ENCODE peak calls at places on chromosomes 7 and 10, in six cellular contexts. One of them, this sample, is unnamed.

GRCh38 chr10:78972160-78972946 is 96.4 kb upstream of the ZMIZ1 start:
- DNase-seq in brain microvascular endothelial cell: peak; percentile 78
- DNase-seq in naive thymus-derived CD8-positive, alpha-beta T cell: no peak
- DNase-seq in GM03348: peak; percentile 85
- DNase-seq in stimulated activated CD4-positive, alpha-beta T cell treated with anti-CD3 and anti-CD28 coated beads, Interleukin-1b, Interleukin-23, amount 100 ng/mL, for 1 hour: no peak
- DNase-seq in right lobe of liver: peak; percentile 91
- DNase-seq in this sample: no peak

GRCh38 chr10:132701099-132701845 is 84.7 kb downstream of the NKX6-2 start:
- DNase-seq in right lobe of liver: peak; percentile 46
- DNase-seq in brain microvascular endothelial cell: no peak
- DNase-seq in stimulated activated CD4-positive, alpha-beta T cell treated with anti-CD3 and anti-CD28 coated beads, Interleukin-1b, Interleukin-23, amount 100 ng/mL, for 1 hour: no peak
- DNase-seq in naive thymus-derived CD8-positive, alpha-beta T cell: no peak
- DNase-seq in GM03348: no peak
- DNase-seq in this sample: no peak

GRCh38 chr10:28853195-28853594 is 175.9 kb downstream of the BAMBI start:
- DNase-seq in naive thymus-derived CD8-positive, alpha-beta T cell: no peak
- DNase-seq in brain microvascular endothelial cell: no peak
- DNase-seq in right lobe of liver: no peak
- DNase-seq in stimulated activated CD4-positive, alpha-beta T cell treated with anti-CD3 and anti-CD28 coated beads, Interleukin-1b, Interleukin-23, amount 100 ng/mL, for 1 hour: no peak
- DNase-seq in GM03348: no peak
- DNase-seq in this sample: no peak

GRCh38 chr10:106722524-106722923 is 442.0 kb downstream of the SORCS1 start:
- DNase-seq in stimulated activated CD4-positive, alpha-beta T cell treated with anti-CD3 and anti-CD28 coated beads, Interleukin-1b, Interleukin-23, amount 100 ng/mL, for 1 hour: no peak
- DNase-seq in GM03348: no peak
- DNase-seq in naive thymus-derived CD8-positive, alpha-beta T cell: no peak
- DNase-seq in brain microvascular endothelial cell: no peak
- DNase-seq in right lobe of liver: no peak
- DNase-seq in this sample: no peak

GRCh38 chr10:97714401-97715258 is 1.1 kb downstream of the MARVELD1 start:
- DNase-seq in brain microvascular endothelial cell: peak; percentile 67
- DNase-seq in right lobe of liver: peak; percentile 67
- DNase-seq in GM03348: peak; percentile 86
- DNase-seq in naive thymus-derived CD8-positive, alpha-beta T cell: peak; percentile 28
- DNase-seq in stimulated activated CD4-positive, alpha-beta T cell treated with anti-CD3 and anti-CD28 coated beads, Interleukin-1b, Interleukin-23, amount 100 ng/mL, for 1 hour: no peak
- DNase-seq in this sample: no peak

GRCh38 chr7:90552521-90552920 is 43.6 kb upstream of the CDK14 start:
- DNase-seq in brain microvascular endothelial cell: no peak
- DNase-seq in right lobe of liver: no peak
- DNase-seq in stimulated activated CD4-positive, alpha-beta T cell treated with anti-CD3 and anti-CD28 coated beads, Interleukin-1b, Interleukin-23, amount 100 ng/mL, for 1 hour: no peak
- DNase-seq in naive thymus-derived CD8-positive, alpha-beta T cell: no peak
- DNase-seq in GM03348: peak; percentile 23
- DNase-seq in this sample: no peak

GRCh38 chr10:127797339-127797738 is 60.4 kb downstream of the FOXI2 start:
- DNase-seq in right lobe of liver: no peak
- DNase-seq in brain microvascular endothelial cell: no peak
- DNase-seq in stimulated activated CD4-positive, alpha-beta T cell treated with anti-CD3 and anti-CD28 coated beads, Interleukin-1b, Interleukin-23, amount 100 ng/mL, for 1 hour: no peak
- DNase-seq in GM03348: peak; percentile 40
- DNase-seq in naive thymus-derived CD8-positive, alpha-beta T cell: no peak
- DNase-seq in this sample: no peak

GRCh38 chr10:75654171-75654772 is 222.8 kb downstream of the LRMDA start:
- DNase-seq in GM03348: no peak
- DNase-seq in right lobe of liver: no peak
- DNase-seq in stimulated activated CD4-positive, alpha-beta T cell treated with anti-CD3 and anti-CD28 coated beads, Interleukin-1b, Interleukin-23, amount 100 ng/mL, for 1 hour: no peak
- DNase-seq in naive thymus-derived CD8-positive, alpha-beta T cell: no peak
- DNase-seq in brain microvascular endothelial cell: no peak
- DNase-seq in this sample: no peak

GRCh38 chr7:80145780-80146422 is 11.3 kb downstream of the GNAI1 start:
- DNase-seq in GM03348: no peak
- DNase-seq in right lobe of liver: no peak
- DNase-seq in stimulated activated CD4-positive, alpha-beta T cell treated with anti-CD3 and anti-CD28 coated beads, Interleukin-1b, Interleukin-23, amount 100 ng/mL, for 1 hour: no peak
- DNase-seq in brain microvascular endothelial cell: peak; percentile 97
- DNase-seq in naive thymus-derived CD8-positive, alpha-beta T cell: no peak
- DNase-seq in this sample: no peak

GRCh38 chr10:83248232-83248631 is 891.1 kb upstream of the GHITM start:
- DNase-seq in naive thymus-derived CD8-positive, alpha-beta T cell: no peak
- DNase-seq in stimulated activated CD4-positive, alpha-beta T cell treated with anti-CD3 and anti-CD28 coated beads, Interleukin-1b, Interleukin-23, amount 100 ng/mL, for 1 hour: no peak
- DNase-seq in right lobe of liver: no peak
- DNase-seq in GM03348: no peak
- DNase-seq in brain microvascular endothelial cell: no peak
- DNase-seq in this sample: no peak

GRCh38 chr7:154503962-154504550 is 451.9 kb downstream of the DPP6 start:
- DNase-seq in naive thymus-derived CD8-positive, alpha-beta T cell: no peak
- DNase-seq in stimulated activated CD4-positive, alpha-beta T cell treated with anti-CD3 and anti-CD28 coated beads, Interleukin-1b, Interleukin-23, amount 100 ng/mL, for 1 hour: no peak
- DNase-seq in GM03348: peak; percentile 33
- DNase-seq in brain microvascular endothelial cell: peak; percentile 2
- DNase-seq in right lobe of liver: no peak
- DNase-seq in this sample: no peak

GRCh38 chr7:103573479-103574058 is 127.6 kb upstream of the SLC26A5 start:
- DNase-seq in right lobe of liver: no peak
- DNase-seq in brain microvascular endothelial cell: no peak
- DNase-seq in stimulated activated CD4-positive, alpha-beta T cell treated with anti-CD3 and anti-CD28 coated beads, Interleukin-1b, Interleukin-23, amount 100 ng/mL, for 1 hour: no peak
- DNase-seq in naive thymus-derived CD8-positive, alpha-beta T cell: no peak
- DNase-seq in GM03348: peak; percentile 51
- DNase-seq in this sample: peak; percentile 8

GRCh38 chr10:123402656-123403055 is 248.5 kb downstream of the BUB3 start:
- DNase-seq in brain microvascular endothelial cell: no peak
- DNase-seq in stimulated activated CD4-positive, alpha-beta T cell treated with anti-CD3 and anti-CD28 coated beads, Interleukin-1b, Interleukin-23, amount 100 ng/mL, for 1 hour: no peak
- DNase-seq in right lobe of liver: no peak
- DNase-seq in GM03348: no peak
- DNase-seq in naive thymus-derived CD8-positive, alpha-beta T cell: no peak
- DNase-seq in this sample: no peak

GRCh38 chr7:11702938-11703337 is 129.1 kb downstream of the THSD7A start:
- DNase-seq in right lobe of liver: no peak
- DNase-seq in naive thymus-derived CD8-positive, alpha-beta T cell: no peak
- DNase-seq in brain microvascular endothelial cell: no peak
- DNase-seq in GM03348: no peak
- DNase-seq in stimulated activated CD4-positive, alpha-beta T cell treated with anti-CD3 and anti-CD28 coated beads, Interleukin-1b, Interleukin-23, amount 100 ng/mL, for 1 hour: no peak
- DNase-seq in this sample: no peak

GRCh38 chr10:126646101-126646500 is 24.4 kb downstream of the C10orf90 start:
- DNase-seq in right lobe of liver: no peak
- DNase-seq in naive thymus-derived CD8-positive, alpha-beta T cell: no peak
- DNase-seq in stimulated activated CD4-positive, alpha-beta T cell treated with anti-CD3 and anti-CD28 coated beads, Interleukin-1b, Interleukin-23, amount 100 ng/mL, for 1 hour: no peak
- DNase-seq in GM03348: peak; percentile 59
- DNase-seq in brain microvascular endothelial cell: peak; percentile 40
- DNase-seq in this sample: no peak

GRCh38 chr7:17599733-17600685 is 301.6 kb downstream of the AHR start:
- DNase-seq in stimulated activated CD4-positive, alpha-beta T cell treated with anti-CD3 and anti-CD28 coated beads, Interleukin-1b, Interleukin-23, amount 100 ng/mL, for 1 hour: no peak
- DNase-seq in naive thymus-derived CD8-positive, alpha-beta T cell: no peak
- DNase-seq in GM03348: peak; percentile 82
- DNase-seq in right lobe of liver: no peak
- DNase-seq in brain microvascular endothelial cell: peak; percentile 86
- DNase-seq in this sample: no peak

GRCh38 chr7:124764847-124765400 is 668 bp downstream of the GPR37 start:
- DNase-seq in right lobe of liver: peak; percentile 70
- DNase-seq in stimulated activated CD4-positive, alpha-beta T cell treated with anti-CD3 and anti-CD28 coated beads, Interleukin-1b, Interleukin-23, amount 100 ng/mL, for 1 hour: no peak
- DNase-seq in GM03348: peak; percentile 28
- DNase-seq in brain microvascular endothelial cell: no peak
- DNase-seq in naive thymus-derived CD8-positive, alpha-beta T cell: no peak
- DNase-seq in this sample: no peak

GRCh38 chr10:125102216-125102615 is 58.1 kb downstream of the CTBP2 start:
- DNase-seq in brain microvascular endothelial cell: peak; percentile 46
- DNase-seq in right lobe of liver: no peak
- DNase-seq in naive thymus-derived CD8-positive, alpha-beta T cell: no peak
- DNase-seq in stimulated activated CD4-positive, alpha-beta T cell treated with anti-CD3 and anti-CD28 coated beads, Interleukin-1b, Interleukin-23, amount 100 ng/mL, for 1 hour: no peak
- DNase-seq in GM03348: peak; percentile 52
- DNase-seq in this sample: no peak

GRCh38 chr10:22681783-22682183 is 32.6 kb downstream of the PIP4K2A start:
- DNase-seq in brain microvascular endothelial cell: peak; percentile 81
- DNase-seq in naive thymus-derived CD8-positive, alpha-beta T cell: no peak
- DNase-seq in GM03348: peak; percentile 54
- DNase-seq in stimulated activated CD4-positive, alpha-beta T cell treated with anti-CD3 and anti-CD28 coated beads, Interleukin-1b, Interleukin-23, amount 100 ng/mL, for 1 hour: peak; percentile 26
- DNase-seq in right lobe of liver: no peak
- DNase-seq in this sample: peak; percentile 61

GRCh38 chr10:125092564-125093031 is 67.8 kb downstream of the CTBP2 start:
- DNase-seq in brain microvascular endothelial cell: no peak
- DNase-seq in right lobe of liver: peak; percentile 40
- DNase-seq in naive thymus-derived CD8-positive, alpha-beta T cell: no peak
- DNase-seq in stimulated activated CD4-positive, alpha-beta T cell treated with anti-CD3 and anti-CD28 coated beads, Interleukin-1b, Interleukin-23, amount 100 ng/mL, for 1 hour: no peak
- DNase-seq in GM03348: no peak
- DNase-seq in this sample: no peak

GRCh38 chr10:132407243-132407746 is 10.3 kb downstream of the PWWP2B start:
- DNase-seq in right lobe of liver: peak; percentile 84
- DNase-seq in naive thymus-derived CD8-positive, alpha-beta T cell: no peak
- DNase-seq in brain microvascular endothelial cell: no peak
- DNase-seq in GM03348: no peak
- DNase-seq in stimulated activated CD4-positive, alpha-beta T cell treated with anti-CD3 and anti-CD28 coated beads, Interleukin-1b, Interleukin-23, amount 100 ng/mL, for 1 hour: no peak
- DNase-seq in this sample: no peak

GRCh38 chr10:130914377-130914776 is 397.1 kb downstream of the TCERG1L start:
- DNase-seq in brain microvascular endothelial cell: no peak
- DNase-seq in naive thymus-derived CD8-positive, alpha-beta T cell: no peak
- DNase-seq in stimulated activated CD4-positive, alpha-beta T cell treated with anti-CD3 and anti-CD28 coated beads, Interleukin-1b, Interleukin-23, amount 100 ng/mL, for 1 hour: no peak
- DNase-seq in GM03348: no peak
- DNase-seq in right lobe of liver: no peak
- DNase-seq in this sample: no peak

GRCh38 chr7:17706734-17707133 is 233.6 kb downstream of the SNX13 start:
- DNase-seq in GM03348: peak; percentile 61
- DNase-seq in naive thymus-derived CD8-positive, alpha-beta T cell: no peak
- DNase-seq in brain microvascular endothelial cell: peak; percentile 56
- DNase-seq in stimulated activated CD4-positive, alpha-beta T cell treated with anti-CD3 and anti-CD28 coated beads, Interleukin-1b, Interleukin-23, amount 100 ng/mL, for 1 hour: no peak
- DNase-seq in right lobe of liver: no peak
- DNase-seq in this sample: peak; percentile 16

GRCh38 chr10:66180651-66181318 is 745.1 kb upstream of the LRRTM3 start:
- DNase-seq in stimulated activated CD4-positive, alpha-beta T cell treated with anti-CD3 and anti-CD28 coated beads, Interleukin-1b, Interleukin-23, amount 100 ng/mL, for 1 hour: no peak
- DNase-seq in brain microvascular endothelial cell: peak; percentile 45
- DNase-seq in right lobe of liver: no peak
- DNase-seq in naive thymus-derived CD8-positive, alpha-beta T cell: no peak
- DNase-seq in GM03348: peak; percentile 61
- DNase-seq in this sample: peak; percentile 23

GRCh38 chr7:100372694-100373093 is 593 bp upstream of the PILRA start:
- DNase-seq in naive thymus-derived CD8-positive, alpha-beta T cell: no peak
- DNase-seq in GM03348: no peak
- DNase-seq in stimulated activated CD4-positive, alpha-beta T cell treated with anti-CD3 and anti-CD28 coated beads, Interleukin-1b, Interleukin-23, amount 100 ng/mL, for 1 hour: no peak
- DNase-seq in right lobe of liver: no peak
- DNase-seq in brain microvascular endothelial cell: no peak
- DNase-seq in this sample: no peak

GRCh38 chr7:18859331-18859730 is 258.1 kb downstream of the TWIST1 start:
- DNase-seq in brain microvascular endothelial cell: no peak
- DNase-seq in GM03348: no peak
- DNase-seq in right lobe of liver: no peak
- DNase-seq in naive thymus-derived CD8-positive, alpha-beta T cell: no peak
- DNase-seq in stimulated activated CD4-positive, alpha-beta T cell treated with anti-CD3 and anti-CD28 coated beads, Interleukin-1b, Interleukin-23, amount 100 ng/mL, for 1 hour: no peak
- DNase-seq in this sample: peak; percentile 1

GRCh38 chr10:129433266-129433665 is 33.8 kb upstream of the MGMT start:
- DNase-seq in brain microvascular endothelial cell: no peak
- DNase-seq in naive thymus-derived CD8-positive, alpha-beta T cell: no peak
- DNase-seq in stimulated activated CD4-positive, alpha-beta T cell treated with anti-CD3 and anti-CD28 coated beads, Interleukin-1b, Interleukin-23, amount 100 ng/mL, for 1 hour: no peak
- DNase-seq in right lobe of liver: no peak
- DNase-seq in GM03348: no peak
- DNase-seq in this sample: no peak

GRCh38 chr7:91657386-91658120 is 222.9 kb downstream of the MTERF1 start:
- DNase-seq in naive thymus-derived CD8-positive, alpha-beta T cell: no peak
- DNase-seq in GM03348: peak; percentile 76
- DNase-seq in brain microvascular endothelial cell: peak; percentile 72
- DNase-seq in right lobe of liver: no peak
- DNase-seq in stimulated activated CD4-positive, alpha-beta T cell treated with anti-CD3 and anti-CD28 coated beads, Interleukin-1b, Interleukin-23, amount 100 ng/mL, for 1 hour: no peak
- DNase-seq in this sample: no peak

GRCh38 chr10:35642023-35642792 is at the start of gene FZD8:
- DNase-seq in GM03348: peak; percentile 97
- DNase-seq in brain microvascular endothelial cell: peak; percentile 81
- DNase-seq in right lobe of liver: peak; percentile 95
- DNase-seq in naive thymus-derived CD8-positive, alpha-beta T cell: peak; percentile 48
- DNase-seq in stimulated activated CD4-positive, alpha-beta T cell treated with anti-CD3 and anti-CD28 coated beads, Interleukin-1b, Interleukin-23, amount 100 ng/mL, for 1 hour: peak; percentile 26
- DNase-seq in this sample: peak; percentile 71

GRCh38 chr10:46296629-46297275 is 10.0 kb downstream of the ANTXRL start:
- DNase-seq in right lobe of liver: peak; percentile 47
- DNase-seq in brain microvascular endothelial cell: no peak
- DNase-seq in GM03348: no peak
- DNase-seq in stimulated activated CD4-positive, alpha-beta T cell treated with anti-CD3 and anti-CD28 coated beads, Interleukin-1b, Interleukin-23, amount 100 ng/mL, for 1 hour: no peak
- DNase-seq in naive thymus-derived CD8-positive, alpha-beta T cell: no peak
- DNase-seq in this sample: no peak

GRCh38 chr7:106957766-106958165 is 86.7 kb upstream of the PRKAR2B start:
- DNase-seq in GM03348: no peak
- DNase-seq in stimulated activated CD4-positive, alpha-beta T cell treated with anti-CD3 and anti-CD28 coated beads, Interleukin-1b, Interleukin-23, amount 100 ng/mL, for 1 hour: no peak
- DNase-seq in brain microvascular endothelial cell: no peak
- DNase-seq in naive thymus-derived CD8-positive, alpha-beta T cell: no peak
- DNase-seq in right lobe of liver: no peak
- DNase-seq in this sample: no peak

GRCh38 chr7:2445898-2446555 is 30.2 kb downstream of the GRIFIN start:
- DNase-seq in naive thymus-derived CD8-positive, alpha-beta T cell: no peak
- DNase-seq in GM03348: no peak
- DNase-seq in brain microvascular endothelial cell: no peak
- DNase-seq in stimulated activated CD4-positive, alpha-beta T cell treated with anti-CD3 and anti-CD28 coated beads, Interleukin-1b, Interleukin-23, amount 100 ng/mL, for 1 hour: no peak
- DNase-seq in right lobe of liver: no peak
- DNase-seq in this sample: no peak

GRCh38 chr7:18179058-18179457 is 151.4 kb upstream of the PRPS1L1 start:
- DNase-seq in stimulated activated CD4-positive, alpha-beta T cell treated with anti-CD3 and anti-CD28 coated beads, Interleukin-1b, Interleukin-23, amount 100 ng/mL, for 1 hour: no peak
- DNase-seq in brain microvascular endothelial cell: peak; percentile 4
- DNase-seq in GM03348: no peak
- DNase-seq in naive thymus-derived CD8-positive, alpha-beta T cell: no peak
- DNase-seq in right lobe of liver: no peak
- DNase-seq in this sample: no peak

GRCh38 chr10:96222441-96222840 is 48.9 kb downstream of the BLNK start:
- DNase-seq in brain microvascular endothelial cell: no peak
- DNase-seq in naive thymus-derived CD8-positive, alpha-beta T cell: no peak
- DNase-seq in right lobe of liver: no peak
- DNase-seq in stimulated activated CD4-positive, alpha-beta T cell treated with anti-CD3 and anti-CD28 coated beads, Interleukin-1b, Interleukin-23, amount 100 ng/mL, for 1 hour: no peak
- DNase-seq in GM03348: no peak
- DNase-seq in this sample: no peak

This sample was measured in central memory CD4-positive, alpha-beta T cell.